ENCODE peak calls at places on chromosomes 11 and 22, in ten cellular contexts. W, U, S, L, J, P, K, N, A and F are unnamed samples.

GRCh38 chr11:111785886-111786412 is 19.8 kb upstream of the PPP2R1B start:
- DNase-seq in W (no peak), U (no peak), S (no peak), L (no peak), J (no peak), P (no peak), K (no peak), N (no peak), A (no peak), F (no peak)

GRCh38 chr11:74025467-74026166 is 16.7 kb upstream of the UCP3 start:
- DNase-seq in W (peak), U (no peak), S (no peak), L (peak), J (no peak), P (no peak), K (peak), N (no peak), A (no peak), F (no peak)

GRCh38 chr11:35343033-35343598 is 76.2 kb downstream of the SLC1A2 start:
- DNase-seq in W (no peak), U (no peak), S (peak), L (peak), J (no peak), P (no peak), K (no peak), N (no peak), A (no peak), F (peak)

GRCh38 chr11:113119074-113119473 is 157.9 kb downstream of the NCAM1 start:
- DNase-seq in W (peak), U (no peak), S (no peak), L (no peak), J (no peak), P (no peak), K (no peak), N (no peak), A (peak), F (no peak)

GRCh38 chr11:114063149-114063828 is 3.8 kb downstream of the ZBTB16 start:
- DNase-seq in W (no peak), U (no peak), S (no peak), L (no peak), J (no peak), P (no peak), K (no peak), N (no peak), A (no peak), F (no peak)

GRCh38 chr22:26161746-26162145 is 7.5 kb upstream of the SEZ6L start:
- DNase-seq in W (no peak), U (no peak), S (no peak), L (no peak), J (no peak), P (no peak), K (no peak), N (no peak), A (no peak), F (no peak)

GRCh38 chr22:21937041-21937820 is 15.4 kb downstream of the PPM1F start:
- DNase-seq in W (no peak), U (no peak), S (no peak), L (peak), J (no peak), P (no peak), K (no peak), N (no peak), A (no peak), F (no peak)

GRCh38 chr22:27247691-27248434 is 553.7 kb downstream of the MN1 start:
- DNase-seq in W (no peak), U (no peak), S (no peak), L (peak), J (no peak), P (no peak), K (no peak), N (no peak), A (no peak), F (no peak)

GRCh38 chr11:103936059-103936458 is 100.4 kb upstream of the DDI1 start:
- DNase-seq in W (no peak), U (no peak), S (no peak), L (no peak), J (no peak), P (no peak), K (no peak), N (no peak), A (no peak), F (no peak)

GRCh38 chr22:42889290-42889689 is 32.2 kb upstream of the ARFGAP3 start:
- DNase-seq in W (no peak), U (no peak), S (no peak), L (peak), J (no peak), P (no peak), K (no peak), N (no peak), A (no peak), F (no peak)

GRCh38 chr22:24731786-24732185 is 42.7 kb downstream of the PIWIL3 start:
- DNase-seq in W (no peak), U (no peak), S (no peak), L (peak), J (no peak), P (no peak), K (no peak), N (no peak), A (no peak), F (no peak)

GRCh38 chr11:67365756-67366384 is 7.5 kb downstream of the CLCF1 start:
- DNase-seq in W (no peak), U (no peak), S (no peak), L (no peak), J (no peak), P (no peak), K (no peak), N (no peak), A (no peak), F (no peak)

GRCh38 chr22:38431266-38432010 is 23.6 kb downstream of the KCNJ4 start:
- DNase-seq in W (no peak), U (no peak), S (no peak), L (no peak), J (no peak), P (no peak), K (no peak), N (no peak), A (no peak), F (no peak)

GRCh38 chr11:75259711-75260110 is 19.1 kb downstream of the TPBGL start:
- DNase-seq in W (no peak), U (peak), S (no peak), L (no peak), J (no peak), P (no peak), K (no peak), N (no peak), A (no peak), F (no peak)

GRCh38 chr22:30208631-30209603 is 37.6 kb downstream of the LIF start:
- DNase-seq in W (peak), U (no peak), S (no peak), L (no peak), J (no peak), P (no peak), K (peak), N (no peak), A (no peak), F (no peak)

GRCh38 chr11:116557261-116557660 is 215.5 kb downstream of the BUD13 start:
- DNase-seq in W (no peak), U (no peak), S (no peak), L (no peak), J (no peak), P (no peak), K (peak), N (no peak), A (no peak), F (no peak)

GRCh38 chr22:46090631-46091201 is 59.6 kb upstream of the PPARA start:
- DNase-seq in W (no peak), U (no peak), S (no peak), L (no peak), J (no peak), P (no peak), K (peak), N (no peak), A (no peak), F (no peak)

GRCh38 chr11:128764617-128765095 is 70.8 kb downstream of the FLI1 start:
- DNase-seq in W (no peak), U (no peak), S (no peak), L (no peak), J (no peak), P (no peak), K (no peak), N (no peak), A (no peak), F (no peak)

GRCh38 chr22:32861330-32861729 is 59.8 kb downstream of the TIMP3 start:
- DNase-seq in W (no peak), U (no peak), S (no peak), L (peak), J (no peak), P (no peak), K (no peak), N (no peak), A (no peak), F (no peak)

GRCh38 chr11:112790286-112790685 is 170.9 kb upstream of the NCAM1 start:
- DNase-seq in W (no peak), U (no peak), S (no peak), L (no peak), J (no peak), P (no peak), K (no peak), N (no peak), A (peak), F (no peak)

GRCh38 chr11:94526645-94527438 is 14.6 kb downstream of the C11orf97 start:
- DNase-seq in W (no peak), U (no peak), S (no peak), L (peak), J (no peak), P (no peak), K (no peak), N (no peak), A (no peak), F (no peak)

GRCh38 chr11:118206612-118207031 is 18.2 kb downstream of the JAML start:
- DNase-seq in W (no peak), U (no peak), S (no peak), L (peak), J (peak), P (no peak), K (no peak), N (no peak), A (no peak), F (no peak)

GRCh38 chr11:28879869-28880268 is 771.7 kb downstream of the METTL15 start:
- DNase-seq in W (no peak), U (no peak), S (no peak), L (no peak), J (no peak), P (no peak), K (no peak), N (no peak), A (no peak), F (no peak)

GRCh38 chr11:86592659-86593451 is 79.6 kb downstream of the ME3 start:
- DNase-seq in W (peak), U (peak), S (peak), L (peak), J (no peak), P (peak), K (peak), N (no peak), A (peak), F (peak)

GRCh38 chr11:114059278-114059983 is at the start of gene ZBTB16:
- DNase-seq in W (no peak), U (peak), S (peak), L (peak), J (peak), P (peak), K (no peak), N (peak), A (no peak), F (peak)

GRCh38 chr11:63869171-63869591 is 30.3 kb downstream of the MARK2 start:
- DNase-seq in W (no peak), U (no peak), S (no peak), L (no peak), J (peak), P (no peak), K (no peak), N (no peak), A (no peak), F (no peak)

GRCh38 chr11:134164490-134165370 is 59.0 kb downstream of the NCAPD3 start:
- DNase-seq in W (no peak), U (no peak), S (no peak), L (no peak), J (no peak), P (no peak), K (no peak), N (peak), A (no peak), F (no peak)

GRCh38 chr11:117875397-117876048 is 935 bp downstream of the FXYD6 start:
- DNase-seq in W (no peak), U (peak), S (peak), L (no peak), J (peak), P (peak), K (no peak), N (no peak), A (no peak), F (no peak)

GRCh38 chr11:106990322-106990721 is 28.0 kb downstream of the GUCY1A2 start:
- DNase-seq in W (no peak), U (no peak), S (no peak), L (peak), J (no peak), P (no peak), K (no peak), N (peak), A (no peak), F (no peak)

GRCh38 chr11:36363361-36364272 is 67.5 kb downstream of the PRR5L start:
- DNase-seq in W (no peak), U (no peak), S (no peak), L (peak), J (no peak), P (no peak), K (no peak), N (peak), A (no peak), F (no peak)

GRCh38 chr22:42769574-42770447 is 49.1 kb upstream of the A4GALT start:
- DNase-seq in W (peak), U (no peak), S (no peak), L (peak), J (peak), P (no peak), K (peak), N (no peak), A (no peak), F (no peak)

GRCh38 chr11:63768232-63769043 is at the start of gene ZFTA:
- DNase-seq in W (no peak), U (peak), S (peak), L (peak), J (peak), P (peak), K (peak), N (peak), A (peak), F (peak)

GRCh38 chr22:40156001-40156516 is 21.7 kb upstream of the TNRC6B start:
- DNase-seq in W (no peak), U (no peak), S (no peak), L (peak), J (peak), P (no peak), K (peak), N (peak), A (peak), F (peak)

GRCh38 chr11:96207459-96208449 is 135.2 kb downstream of the MAML2 start:
- DNase-seq in W (no peak), U (no peak), S (peak), L (peak), J (no peak), P (no peak), K (peak), N (no peak), A (no peak), F (no peak)

GRCh38 chr11:123829745-123830144 is 23.6 kb upstream of the OR6M1 start:
- DNase-seq in W (no peak), U (no peak), S (no peak), L (no peak), J (no peak), P (no peak), K (no peak), N (no peak), A (no peak), F (no peak)

GRCh38 chr11:116257092-116257491 is 515.7 kb downstream of the BUD13 start:
- DNase-seq in W (no peak), U (no peak), S (no peak), L (peak), J (peak), P (no peak), K (no peak), N (no peak), A (no peak), F (no peak)